ENCODE peak calls at places on chromosomes 4 and X, in seven cellular contexts. A is gastrocnemius medialis; C is psoas muscle; E is CD8-positive, alpha-beta T cell; S is heart right ventricle; F is pancreas; Y is kidney. D is an unnamed sample. For H3K36me3, the result is how much of the 10 kb centered on the place peaks cover.

GRCh38 chr4:110165382-110166285 is 32.8 kb downstream of the ELOVL6 start:
- DNase-seq in Y (no peak), E (peak), C (no peak), A (no peak), S (no peak), F (no peak), D (peak)

GRCh38 chr4:117560329-117560728 is 474.0 kb upstream of the NDST3 start:
- DNase-seq in E (no peak), S (no peak), Y (no peak), A (no peak), C (no peak), F (no peak), D (peak)

GRCh38 chr4:156763511-156763910 is 208.1 kb downstream of the PDGFC start:
- DNase-seq in A (no peak), C (no peak), F (no peak), S (no peak), Y (no peak), E (no peak), D (peak)

GRCh38 chr4:143185253-143186107 is 763 bp downstream of the USP38 start:
- DNase-seq in A (peak), C (no peak), F (peak), E (no peak), S (no peak), Y (peak), D (no peak)

GRCh38 chrX:108091878-108092291 is 307 bp downstream of the ATG4A start:
- DNase-seq in E (no peak), A (peak), C (peak), S (no peak), F (no peak), Y (no peak), D (peak)

GRCh38 chr4:177322156-177322685 is 12.5 kb downstream of the NEIL3 start:
- DNase-seq in Y (no peak), E (no peak), S (no peak), F (no peak), C (no peak), A (no peak), D (no peak)

GRCh38 chr4:150814873-150815272 is 200.2 kb downstream of the LRBA start:
- DNase-seq in E (no peak), A (no peak), Y (no peak), S (no peak), F (no peak), C (no peak), D (no peak)

GRCh38 chr4:7384003-7384928 is 50.5 kb downstream of the PSAPL1 start:
- DNase-seq in F (no peak), E (no peak), S (no peak), Y (peak), C (no peak), A (no peak), D (no peak)

GRCh38 chr4:21795091-21795490 is 153.5 kb downstream of the KCNIP4 start:
- DNase-seq in S (no peak), A (no peak), Y (no peak), E (no peak), F (no peak), C (no peak), D (no peak)

GRCh38 chr4:146335763-146336412 is 121.5 kb downstream of the REELD1 start:
- DNase-seq in C (no peak), Y (no peak), S (no peak), E (no peak), A (no peak), F (no peak), D (no peak)

GRCh38 chr4:96784336-96784735 is 944.4 kb downstream of the PDHA2 start:
- DNase-seq in E (no peak), S (no peak), A (no peak), C (no peak), Y (no peak), F (no peak), D (no peak)

DNA sequence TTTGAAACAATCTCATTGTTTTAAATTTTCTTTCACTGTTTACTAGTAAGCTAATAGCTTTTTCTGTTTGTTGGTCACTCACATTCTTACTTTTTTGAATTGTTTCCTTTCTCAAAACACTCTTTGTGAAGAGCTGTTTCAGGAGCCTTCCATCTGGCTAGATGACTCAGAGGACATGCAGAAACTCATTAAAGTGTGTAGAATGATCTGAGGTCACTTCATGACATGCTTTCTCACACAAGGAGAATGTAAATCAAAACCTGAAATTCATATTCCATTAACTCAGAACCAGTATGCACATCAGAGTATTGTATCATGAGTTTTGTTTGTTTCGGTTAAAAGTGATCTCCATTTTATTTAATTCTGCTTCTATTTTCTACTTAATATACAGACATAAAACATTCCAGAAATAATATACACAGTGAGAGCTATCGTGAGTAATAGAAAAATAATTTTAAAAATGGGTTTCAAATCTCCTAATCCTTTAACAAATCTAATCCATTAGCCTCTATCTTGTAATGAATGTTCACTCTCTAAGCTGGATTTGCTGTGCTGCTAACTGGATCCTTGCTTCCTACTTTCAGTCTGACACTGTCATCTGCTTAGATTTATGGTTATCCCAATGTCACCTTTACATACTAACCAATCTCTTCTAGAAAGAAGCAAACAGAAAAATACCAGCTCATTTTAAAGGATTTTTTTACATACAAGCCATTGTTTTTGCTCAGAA is 449.6 kb downstream of the FSTL5 start:
- DNase-seq in Y (no peak), A (no peak), C (no peak), E (no peak), F (no peak), S (no peak), D (peak)
- H3K27ac ChIP-seq in Y (no peak), A (no peak), C (no peak), E (no peak), F (no peak), S (no peak), D (no peak)

GRCh38 chr4:161823450-161823849 is 340.4 kb downstream of the FSTL5 start:
- DNase-seq in A (no peak), Y (no peak), S (no peak), E (no peak), F (no peak), C (no peak), D (no peak)
- H3K4me3 ChIP-seq in A (no peak), Y (no peak), S (no peak), E (no peak), F (no peak), C (no peak), D (no peak)

GRCh38 chr4:10098770-10099139 is 17.8 kb downstream of the WDR1 start:
- DNase-seq in A (peak), C (no peak), Y (no peak), F (no peak), E (no peak), S (no peak), D (no peak)
- H3K36me3 ChIP-seq in A (under half), C (under half), Y (under half), F (half or more), E (half or more), S (under half), D (under half)

GRCh38 chr4:112178731-112179130 is 33.5 kb downstream of the FAM241A start:
- DNase-seq in A (no peak), Y (no peak), F (no peak), S (no peak), C (no peak), E (no peak), D (no peak)
- H3K27ac ChIP-seq in A (no peak), Y (no peak), F (no peak), S (no peak), C (no peak), E (no peak), D (no peak)

GRCh38 chrX:148806145-148806868 is 305.9 kb downstream of the AFF2 start:
- DNase-seq in S (no peak), Y (no peak), F (no peak), C (no peak), E (no peak), A (no peak), D (no peak)
- H3K4me3 ChIP-seq in S (no peak), Y (no peak), F (no peak), C (no peak), E (no peak), A (no peak), D (no peak)

GRCh38 chr4:38696697-38697096 is 32.7 kb downstream of the KLF3 start:
- DNase-seq in F (no peak), C (no peak), Y (no peak), S (no peak), A (no peak), E (no peak), D (peak)
- H3K36me3 ChIP-seq in F (under half), C (under half), Y (under half), S (under half), A (under half), E (under half), D (under half)

GRCh38 chrX:8565729-8566128 is 101.1 kb downstream of the VCX3B start:
- DNase-seq in C (no peak), A (no peak), E (no peak), Y (no peak), F (no peak), S (no peak), D (no peak)
- H3K27ac ChIP-seq in C (no peak), A (no peak), E (no peak), Y (no peak), F (no peak), S (no peak), D (no peak)